ENCODE peak calls at places on chromosome 14, in eight cellular contexts. B is neural progenitor cell, U is fibroblast of lung, V is IMR-90, J is HCT116, O is HepG2, I is MM.1S, Q is mammary epithelial cell. M is an unnamed sample.

GRCh38 chr14:50830044-50830931 is 674 bp downstream of the NIN start:
- DNase-seq in B (peak), U (peak), V (peak), J (no peak), O (peak), I (peak), Q (peak), M (peak)

GRCh38 chr14:83988274-83988673 is 1541.7 kb upstream of the FLRT2 start:
- DNase-seq in B (no peak), U (peak), V (peak), J (no peak), O (no peak), I (no peak), Q (no peak), M (no peak)

GRCh38 chr14:95523818-95524448 is 7.5 kb upstream of the SYNE3 start:
- DNase-seq in B (no peak), U (peak), V (peak), J (no peak), O (peak), I (no peak), Q (no peak), M (peak)

GRCh38 chr14:94571395-94571794 is 9.8 kb upstream of the SERPINA5 start:
- DNase-seq in B (no peak), U (peak), V (no peak), J (no peak), O (no peak), I (no peak), Q (no peak), M (no peak)

GRCh38 chr14:106491851-106492250 is 965.5 kb downstream of the TMEM121 start:
- DNase-seq in B (no peak), U (no peak), V (no peak), J (no peak), O (no peak), I (peak), Q (no peak), M (peak)

GRCh38 chr14:78173266-78174001 is 3.3 kb downstream of the NRXN3 start:
- DNase-seq in B (no peak), U (no peak), V (no peak), J (no peak), O (no peak), I (no peak), Q (no peak), M (no peak)

GRCh38 chr14:54759982-54760585 is 142.5 kb downstream of the GCH1 start:
- DNase-seq in B (no peak), U (no peak), V (no peak), J (no peak), O (no peak), I (no peak), Q (no peak), M (no peak)

GRCh38 chr14:36810209-36810608 is 148.5 kb downstream of the PAX9 start:
- DNase-seq in B (no peak), U (no peak), V (no peak), J (no peak), O (no peak), I (no peak), Q (no peak), M (no peak)

GRCh38 chr14:52610187-52610586 is 57.6 kb downstream of the GPR137C start:
- DNase-seq in B (no peak), U (no peak), V (no peak), J (no peak), O (no peak), I (peak), Q (no peak), M (no peak)

GRCh38 chr14:20632831-20633771 is 8.4 kb downstream of the OR6S1 start:
- DNase-seq in B (peak), U (peak), V (peak), J (no peak), O (peak), I (peak), Q (peak), M (no peak)

GRCh38 chr14:58677996-58678395 is 40.2 kb downstream of the DACT1 start:
- DNase-seq in B (no peak), U (no peak), V (no peak), J (no peak), O (no peak), I (no peak), Q (no peak), M (no peak)

GRCh38 chr14:71250791-71251190 is 343.5 kb downstream of the PCNX1 start:
- DNase-seq in B (no peak), U (no peak), V (no peak), J (no peak), O (no peak), I (no peak), Q (no peak), M (no peak)

GRCh38 chr14:70280931-70281330 is 78.6 kb downstream of the COX16 start:
- DNase-seq in B (no peak), U (no peak), V (no peak), J (no peak), O (no peak), I (no peak), Q (no peak), M (no peak)

GRCh38 chr14:104802913-104803184 is 1.9 kb downstream of the ZBTB42 start:
- DNase-seq in B (no peak), U (no peak), V (no peak), J (no peak), O (no peak), I (no peak), Q (no peak), M (no peak)

GRCh38 chr14:32075636-32076277 is 1.3 kb upstream of the ARHGAP5 start:
- DNase-seq in B (peak), U (peak), V (peak), J (no peak), O (peak), I (no peak), Q (peak), M (peak)

GRCh38 chr14:94545131-94545841 is 16.0 kb upstream of the SERPINA4 start:
- DNase-seq in B (peak), U (no peak), V (no peak), J (no peak), O (no peak), I (no peak), Q (no peak), M (no peak)

GRCh38 chr14:93317836-93318807 is 14.7 kb downstream of the BTBD7 start:
- DNase-seq in B (no peak), U (peak), V (peak), J (no peak), O (no peak), I (no peak), Q (no peak), M (no peak)

GRCh38 chr14:59630281-59630963 is 53.8 kb upstream of the CCDC175 start:
- DNase-seq in B (peak), U (no peak), V (no peak), J (no peak), O (no peak), I (no peak), Q (peak), M (no peak)

GRCh38 chr14:42224053-42224888 is 617.6 kb downstream of the LRFN5 start:
- DNase-seq in B (peak), U (peak), V (peak), J (peak), O (peak), I (no peak), Q (peak), M (peak)

GRCh38 chr14:104224516-104225281 is 86.3 kb downstream of the KIF26A start:
- DNase-seq in B (peak), U (no peak), V (no peak), J (no peak), O (no peak), I (no peak), Q (no peak), M (peak)

GRCh38 chr14:97379091-97379531 is 581.9 kb downstream of the VRK1 start:
- DNase-seq in B (peak), U (no peak), V (no peak), J (no peak), O (no peak), I (no peak), Q (no peak), M (no peak)

GRCh38 chr14:75198291-75198933 is 22.0 kb upstream of the TMED10 start:
- DNase-seq in B (no peak), U (no peak), V (no peak), J (no peak), O (peak), I (no peak), Q (no peak), M (no peak)

GRCh38 chr14:95037273-95037672 is 120.1 kb downstream of the DICER1 start:
- DNase-seq in B (no peak), U (no peak), V (no peak), J (no peak), O (no peak), I (no peak), Q (no peak), M (no peak)

GRCh38 chr14:32019271-32019670 is 57.8 kb upstream of the ARHGAP5 start:
- DNase-seq in B (peak), U (no peak), V (no peak), J (no peak), O (no peak), I (no peak), Q (no peak), M (no peak)

GRCh38 chr14:91872517-91873470 is 5.5 kb upstream of the TC2N start:
- DNase-seq in B (no peak), U (peak), V (peak), J (no peak), O (no peak), I (no peak), Q (peak), M (peak)

GRCh38 chr14:59483360-59483759 is 848 bp downstream of the L3HYPDH start:
- DNase-seq in B (no peak), U (peak), V (peak), J (peak), O (no peak), I (no peak), Q (no peak), M (no peak)

GRCh38 chr14:93723001-93723400 is 65.3 kb downstream of the PRIMA1 start:
- DNase-seq in B (no peak), U (no peak), V (no peak), J (no peak), O (no peak), I (no peak), Q (no peak), M (no peak)

GRCh38 chr14:28676481-28676880 is 90.1 kb upstream of the FOXG1 start:
- DNase-seq in B (no peak), U (peak), V (peak), J (no peak), O (no peak), I (no peak), Q (peak), M (no peak)

GRCh38 chr14:55609681-55610080 is 29.7 kb downstream of the KTN1 start:
- DNase-seq in B (peak), U (peak), V (peak), J (no peak), O (peak), I (no peak), Q (no peak), M (no peak)

DNA sequence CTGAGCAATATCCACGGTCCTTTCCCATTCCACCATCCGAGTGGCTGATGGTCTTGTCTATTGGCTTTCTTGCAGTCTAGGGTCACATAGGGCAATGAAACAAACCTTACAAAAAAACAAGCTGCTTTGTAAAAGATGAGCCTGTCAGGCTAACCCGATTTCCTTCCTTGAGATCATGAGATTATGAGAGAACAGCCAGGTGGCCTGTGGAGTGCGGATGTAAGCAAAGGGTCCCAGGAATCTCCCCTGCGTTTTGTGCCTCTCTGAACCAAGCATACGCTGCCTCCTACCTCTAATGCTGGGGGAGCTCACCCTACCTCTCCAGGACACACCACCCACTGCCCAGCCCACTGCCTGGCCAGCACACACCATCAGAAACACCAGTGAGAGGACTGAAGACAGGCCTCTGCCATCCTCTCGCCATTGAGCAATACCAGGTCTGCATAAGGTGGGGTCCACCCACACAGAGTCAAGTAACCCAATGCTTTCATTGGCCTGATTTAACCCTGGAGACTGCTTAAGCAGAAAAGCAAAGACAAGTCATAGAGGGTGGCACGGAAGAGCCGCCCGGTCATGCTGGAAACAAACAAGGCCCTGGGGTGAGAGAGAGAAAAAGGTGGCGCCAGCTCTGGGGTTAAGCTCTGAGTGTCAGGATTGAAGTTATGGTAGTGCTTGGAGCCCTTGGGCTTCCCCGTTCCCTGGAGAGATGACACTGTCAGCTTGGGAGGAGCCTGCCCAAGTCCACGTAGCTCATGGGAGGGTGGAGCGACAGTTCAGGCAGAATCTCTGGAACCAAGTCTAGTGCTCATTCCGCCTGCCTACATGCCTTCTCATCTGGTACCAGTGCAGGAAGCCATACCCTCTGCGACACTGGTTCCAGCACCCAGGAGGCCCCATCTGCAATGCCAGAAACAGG is 46.6 kb downstream of the CALM1 start:
- DNase-seq in B (no peak), U (no peak), V (no peak), J (no peak), O (no peak), I (no peak), Q (peak), M (no peak)
- H2AFZ ChIP-seq in B (peak), U (no peak), V (no peak), J (no peak), O (peak), I (no peak), Q (peak), M (no peak)

DNA sequence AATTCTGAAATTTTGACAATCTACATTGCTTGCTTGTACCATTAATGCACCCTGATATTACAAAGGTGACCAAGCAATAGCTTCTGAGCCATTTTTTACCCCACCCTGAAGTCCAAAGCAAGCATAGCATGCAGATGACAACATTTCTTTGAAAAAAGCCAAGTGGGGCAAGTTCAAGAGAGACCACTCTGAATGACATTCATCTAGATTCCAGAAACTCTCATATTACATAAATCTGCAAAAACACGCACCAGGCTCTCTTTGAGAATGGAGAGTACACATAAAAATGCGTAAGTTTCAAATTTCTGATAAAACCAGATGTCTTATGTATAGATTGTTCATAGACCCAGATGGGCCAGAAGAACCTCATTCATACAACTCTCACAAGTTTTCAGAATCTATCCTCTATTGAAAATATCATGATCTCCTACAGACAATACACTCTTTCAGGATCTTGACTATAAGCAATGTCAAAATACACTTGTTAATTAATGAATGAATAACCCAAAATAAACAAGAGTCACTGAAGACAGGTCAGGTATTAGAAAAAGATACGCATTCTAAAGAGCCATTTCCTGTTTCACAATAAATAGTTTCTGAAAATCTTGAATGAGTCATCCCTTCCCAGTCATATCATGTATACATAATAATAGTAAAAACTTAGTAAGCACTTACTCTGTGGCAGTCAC is 72.2 kb downstream of the PPP2R5E start:
- DNase-seq in B (no peak), U (peak), V (peak), J (peak), O (peak), I (peak), Q (peak), M (no peak)
- H3K4me2 ChIP-seq in B (no peak), U (peak), V (peak), J (peak), O (peak), I (peak), Q (peak), M (no peak)

GRCh38 chr14:87800216-87800615 is 192.8 kb downstream of the GALC start:
- DNase-seq in B (no peak), U (no peak), V (no peak), J (no peak), O (no peak), I (no peak), Q (no peak), M (no peak)

GRCh38 chr14:87799400-87799799 is 193.6 kb downstream of the GALC start:
- DNase-seq in B (no peak), U (no peak), V (no peak), J (no peak), O (no peak), I (no peak), Q (no peak), M (no peak)

GRCh38 chr14:87797001-87797400 is 196.0 kb downstream of the GALC start:
- DNase-seq in B (peak), U (no peak), V (no peak), J (no peak), O (no peak), I (no peak), Q (no peak), M (no peak)

DNA sequence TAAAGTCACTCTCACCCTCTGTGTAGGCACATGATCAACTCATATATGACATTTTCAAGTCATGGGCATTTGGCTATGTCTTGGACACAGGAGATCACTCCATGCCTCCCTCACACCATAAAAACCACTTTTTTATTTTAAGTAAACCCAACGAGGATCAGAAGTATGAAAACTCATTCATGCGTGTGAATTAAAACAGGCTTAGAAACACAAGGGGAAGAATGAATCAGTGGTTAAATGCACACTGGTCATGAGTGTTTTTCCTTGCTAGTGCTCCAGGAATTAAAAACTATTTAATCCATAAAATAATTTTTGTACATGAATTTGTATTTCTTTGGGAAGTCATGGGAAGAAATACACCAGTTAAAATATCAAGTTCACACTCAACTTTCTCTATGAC is 198.4 kb downstream of the GALC start:
- DNase-seq in B (no peak), U (no peak), V (no peak), J (no peak), O (no peak), I (no peak), Q (no peak), M (no peak)
- TF ChIP-seq CTCF in B (no peak), U (no peak), V (no peak), J (no peak), O (no peak), I (no peak), Q (no peak), M (no peak)

GRCh38 chr14:24300326-24300980 is 803 bp downstream of the NOP9 start:
- DNase-seq in B (no peak), U (no peak), V (no peak), J (no peak), O (no peak), I (no peak), Q (no peak), M (no peak)
- H2AFZ ChIP-seq in B (no peak), U (peak), V (peak), J (no peak), O (no peak), I (no peak), Q (peak), M (peak)

GRCh38 chr14:64994540-64994939 is 7.8 kb downstream of the FNTB start:
- DNase-seq in B (no peak), U (no peak), V (peak), J (no peak), O (no peak), I (no peak), Q (no peak), M (no peak)

GRCh38 chr14:65000868-65001600 is 14.3 kb downstream of the FNTB start:
- DNase-seq in B (no peak), U (no peak), V (peak), J (no peak), O (no peak), I (no peak), Q (no peak), M (no peak)

GRCh38 chr14:64995291-64995690 is 8.6 kb downstream of the FNTB start:
- DNase-seq in B (no peak), U (no peak), V (peak), J (no peak), O (no peak), I (no peak), Q (no peak), M (no peak)

GRCh38 chr14:64998455-64998931 is 11.8 kb downstream of the FNTB start:
- DNase-seq in B (no peak), U (no peak), V (peak), J (no peak), O (no peak), I (no peak), Q (peak), M (no peak)

GRCh38 chr14:64997108-64997794 is 10.6 kb downstream of the FNTB start:
- DNase-seq in B (peak), U (no peak), V (no peak), J (no peak), O (no peak), I (no peak), Q (peak), M (no peak)
- H3K4me2 ChIP-seq in B (peak), U (no peak), V (no peak), J (no peak), O (no peak), I (no peak), Q (no peak), M (no peak)

DNA sequence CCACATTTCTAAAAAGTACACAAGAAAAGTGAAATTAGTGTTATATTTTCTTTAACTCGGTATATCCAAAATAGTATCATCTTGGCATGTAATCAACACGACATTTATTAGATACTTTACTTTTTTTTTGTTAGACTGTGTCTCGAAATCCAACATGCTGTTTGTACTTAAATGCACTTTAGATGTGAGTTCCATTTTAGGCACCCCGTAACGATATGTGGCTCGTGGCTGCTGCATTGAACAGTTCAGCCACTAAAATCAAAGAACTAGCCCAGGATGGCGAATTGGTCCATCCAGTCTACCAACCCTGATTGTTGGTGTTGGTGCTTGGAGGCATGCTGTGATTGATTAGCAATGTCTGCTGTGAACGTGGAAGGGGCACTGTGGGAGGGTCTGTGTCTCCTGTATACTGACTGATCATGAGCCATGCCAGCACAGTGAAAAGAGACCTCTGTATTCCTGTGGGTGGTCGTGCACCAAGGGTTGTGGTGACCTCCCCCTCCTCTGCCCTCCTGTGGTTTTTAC is 63.1 kb upstream of the DLK1 start:
- DNase-seq in B (no peak), U (no peak), V (no peak), J (no peak), O (no peak), I (no peak), Q (no peak), M (no peak)
- TF ChIP-seq CTCF in B (no peak), U (no peak), V (no peak), J (no peak), O (no peak), I (no peak), Q (no peak), M (peak)

GRCh38 chr14:73741386-73741875 is 27.2 kb upstream of the PNMA1 start:
- DNase-seq in B (peak), U (peak), V (peak), J (no peak), O (peak), I (no peak), Q (peak), M (peak)
- H2AFZ ChIP-seq in B (peak), U (no peak), V (peak), J (no peak), O (no peak), I (no peak), Q (no peak), M (no peak)